ENCODE peak calls at places on chromosomes 5 and 9, in four cellular contexts. B is anterior cingulate cortex, O is NCI-H2107, Y is T-helper 1 cell. I is an unnamed sample.

GRCh38 chr9:117434568-117434967 is 19.7 kb upstream of the ASTN2 start:
- DNase-seq in Y (no peak), B (no peak), O (no peak), I (no peak)

GRCh38 chr5:132734687-132735086 is 2.7 kb downstream of the KIF3A start:
- DNase-seq in O (no peak), B (no peak), Y (no peak), I (no peak)

GRCh38 chr5:93022770-93023169 is 558.2 kb downstream of the NR2F1-AS1 start:
- DNase-seq in B (no peak), O (no peak), Y (no peak), I (no peak)

GRCh38 chr9:78468231-78468630 is 171.3 kb downstream of the PSAT1 start:
- DNase-seq in Y (no peak), B (no peak), O (no peak), I (no peak)

GRCh38 chr9:33942471-33943083 is 106.1 kb downstream of the UBAP2 start:
- DNase-seq in O (no peak), B (no peak), Y (no peak), I (no peak)

GRCh38 chr5:103177543-103177942 is 57.4 kb downstream of the PPIP5K2 start:
- DNase-seq in B (no peak), O (no peak), Y (no peak), I (no peak)

GRCh38 chr5:119255571-119256356 is 100.1 kb upstream of the TNFAIP8 start:
- DNase-seq in O (no peak), Y (no peak), B (no peak), I (no peak)

GRCh38 chr9:17401858-17402257 is 177.0 kb upstream of the SH3GL2 start:
- DNase-seq in O (no peak), B (no peak), Y (no peak), I (no peak)

GRCh38 chr9:74824654-74825053 is 63.1 kb downstream of the TRPM6 start:
- DNase-seq in Y (no peak), O (no peak), B (no peak), I (no peak)

GRCh38 chr5:137954131-137954879 is 65.0 kb downstream of the PKD2L2 start:
- DNase-seq in B (no peak), Y (no peak), O (no peak), I (no peak)